ENCODE peak calls at places on chromosomes 16 and 17, in five cellular contexts. L is prostate gland, U is A549, N is stomach, Q is adrenal gland. K is an unnamed sample.

GRCh38 chr17:12020595-12021590 is at the start of gene MAP2K4:
- DNase-seq in L (peak; percentile 91), U (peak; percentile 86), N (peak; percentile 94), Q (peak; percentile 95), K (peak; percentile 86)

GRCh38 chr16:55297910-55298175 is 26.2 kb upstream of the IRX6 start:
- DNase-seq in L (no peak), U (no peak), N (no peak), Q (no peak), K (no peak)

GRCh38 chr16:16120382-16121184 is 102.7 kb downstream of the ABCC6 start:
- DNase-seq in L (no peak), U (no peak), N (peak; percentile 56), Q (peak; percentile 61), K (peak; percentile 66)

GRCh38 chr17:31272236-31272635 is 24.8 kb downstream of the OMG start:
- DNase-seq in L (no peak), U (no peak), N (no peak), Q (no peak), K (no peak)

GRCh38 chr17:5122586-5123342 is 6.9 kb downstream of the USP6 start:
- DNase-seq in L (no peak), U (no peak), N (peak; percentile 24), Q (no peak), K (no peak)

GRCh38 chr16:72937916-72938315 is 110.0 kb downstream of the ZFHX3 start:
- DNase-seq in L (no peak), U (no peak), N (no peak), Q (no peak), K (peak; percentile 75)

GRCh38 chr16:60123387-60124023 is 1389.4 kb upstream of the GOT2 start:
- DNase-seq in L (no peak), U (no peak), N (no peak), Q (no peak), K (no peak)

GRCh38 chr16:15811778-15812750 is 44.8 kb downstream of the MYH11 start:
- DNase-seq in L (peak; percentile 83), U (no peak), N (peak; percentile 44), Q (no peak), K (no peak)

GRCh38 chr17:60391419-60392041 is 403 bp downstream of the USP32 start:
- DNase-seq in L (no peak), U (peak; percentile 85), N (no peak), Q (no peak), K (no peak)

GRCh38 chr16:29023279-29024278 is 38.7 kb downstream of the LAT start:
- DNase-seq in L (no peak), U (no peak), N (no peak), Q (no peak), K (no peak)

GRCh38 chr16:11310997-11311561 is 29.9 kb upstream of the PRM1 start:
- DNase-seq in L (no peak), U (no peak), N (no peak), Q (no peak), K (no peak)

GRCh38 chr17:37488009-37488604 is 1.6 kb upstream of the DUSP14 start:
- DNase-seq in L (peak; percentile 44), U (peak; percentile 97), N (no peak), Q (no peak), K (peak; percentile 34)

GRCh38 chr16:86016201-86016965 is 117.4 kb downstream of the IRF8 start:
- DNase-seq in L (peak; percentile 20), U (peak; percentile 79), N (no peak), Q (peak; percentile 38), K (peak; percentile 29)

GRCh38 chr17:66676421-66676820 is 158.5 kb upstream of the CACNG5 start:
- DNase-seq in L (peak; percentile 89), U (peak; percentile 92), N (peak; percentile 88), Q (no peak), K (peak; percentile 3)

GRCh38 chr16:21097151-21097550 is 53.5 kb downstream of the DNAH3 start:
- DNase-seq in L (no peak), U (no peak), N (no peak), Q (no peak), K (no peak)

GRCh38 chr16:15857779-15858560 is 1.1 kb upstream of the MYH11 start:
- DNase-seq in L (peak; percentile 21), U (peak; percentile 38), N (peak; percentile 27), Q (peak; percentile 23), K (peak; percentile 18)

GRCh38 chr17:66994943-66995535 is 30.5 kb downstream of the CACNG4 start:
- DNase-seq in L (no peak), U (no peak), N (no peak), Q (no peak), K (no peak)

GRCh38 chr16:66731101-66731500 is 20.3 kb downstream of the DYNC1LI2 start:
- DNase-seq in L (no peak), U (no peak), N (no peak), Q (no peak), K (no peak)

GRCh38 chr17:17606416-17607000 is 15.0 kb upstream of the PEMT start:
- DNase-seq in L (no peak), U (no peak), N (no peak), Q (no peak), K (no peak)

GRCh38 chr16:21260870-21261791 is 17.0 kb downstream of the CRYM start:
- DNase-seq in L (no peak), U (peak; percentile 94), N (peak; percentile 60), Q (peak; percentile 65), K (no peak)

GRCh38 chr16:84930298-84931106 is 80.8 kb downstream of the ZDHHC7 start:
- DNase-seq in L (no peak), U (no peak), N (no peak), Q (no peak), K (no peak)

GRCh38 chr17:55811536-55811935 is 60.7 kb downstream of the PCTP start:
- DNase-seq in L (no peak), U (no peak), N (no peak), Q (no peak), K (no peak)

GRCh38 chr16:12903325-12904040 is 2.1 kb downstream of the SHISA9 start:
- DNase-seq in L (no peak), U (no peak), N (no peak), Q (no peak), K (no peak)

GRCh38 chr16:21653571-21653970 is 1.2 kb upstream of the IGSF6 start:
- DNase-seq in L (no peak), U (no peak), N (no peak), Q (no peak), K (no peak)

GRCh38 chr17:48883171-48883570 is 9.4 kb upstream of the ATP5MC1 start:
- DNase-seq in L (no peak), U (no peak), N (no peak), Q (no peak), K (no peak)

GRCh38 chr17:2436516-2436915 is 35.7 kb upstream of the MNT start:
- DNase-seq in L (no peak), U (no peak), N (no peak), Q (no peak), K (no peak)

GRCh38 chr16:66512589-66513404 is 37.1 kb downstream of the TK2 start:
- DNase-seq in L (no peak), U (no peak), N (peak; percentile 21), Q (peak; percentile 50), K (no peak)

GRCh38 chr16:88969361-88969831 is 7.6 kb downstream of the CBFA2T3 start:
- DNase-seq in L (no peak), U (no peak), N (no peak), Q (no peak), K (no peak)

GRCh38 chr17:49851387-49852291 is 3.8 kb upstream of the TAC4 start:
- DNase-seq in L (peak; percentile 69), U (peak; percentile 66), N (peak; percentile 75), Q (peak; percentile 78), K (peak; percentile 77)

GRCh38 chr17:73991260-73991659 is 212.2 kb upstream of the RPL38 start:
- DNase-seq in L (no peak), U (no peak), N (no peak), Q (no peak), K (no peak)

GRCh38 chr16:79982356-79982755 is 381.8 kb upstream of the MAF start:
- DNase-seq in L (no peak), U (no peak), N (no peak), Q (no peak), K (no peak)

GRCh38 chr17:51153210-51154072 is at the start of gene NME1:
- DNase-seq in L (peak; percentile 98), U (peak; percentile 99), N (peak; percentile 97), Q (peak; percentile 99), K (peak; percentile 98)
- TF ChIP-seq POLR2A in L (peak; percentile 20), U (peak; percentile 77), N (no peak), Q (no peak), K (peak; percentile 48)

GRCh38 chr17:35931794-35932419 is 1.3 kb upstream of the RDM1 start:
- DNase-seq in L (no peak), U (no peak), N (no peak), Q (peak; percentile 31), K (no peak)

GRCh38 chr17:35934760-35935159 is 4.2 kb upstream of the RDM1 start:
- DNase-seq in L (no peak), U (no peak), N (no peak), Q (peak; percentile 77), K (no peak)

GRCh38 chr17:35932576-35932975 is 2.0 kb upstream of the RDM1 start:
- DNase-seq in L (no peak), U (no peak), N (no peak), Q (no peak), K (no peak)

GRCh38 chr17:35930211-35931065 is at the start of gene RDM1:
- DNase-seq in L (peak; percentile 7), U (peak; percentile 97), N (peak; percentile 56), Q (peak; percentile 51), K (peak; percentile 64)
- TF ChIP-seq POLR2A in L (no peak), U (peak; percentile 71), N (no peak), Q (no peak), K (no peak)

DNA sequence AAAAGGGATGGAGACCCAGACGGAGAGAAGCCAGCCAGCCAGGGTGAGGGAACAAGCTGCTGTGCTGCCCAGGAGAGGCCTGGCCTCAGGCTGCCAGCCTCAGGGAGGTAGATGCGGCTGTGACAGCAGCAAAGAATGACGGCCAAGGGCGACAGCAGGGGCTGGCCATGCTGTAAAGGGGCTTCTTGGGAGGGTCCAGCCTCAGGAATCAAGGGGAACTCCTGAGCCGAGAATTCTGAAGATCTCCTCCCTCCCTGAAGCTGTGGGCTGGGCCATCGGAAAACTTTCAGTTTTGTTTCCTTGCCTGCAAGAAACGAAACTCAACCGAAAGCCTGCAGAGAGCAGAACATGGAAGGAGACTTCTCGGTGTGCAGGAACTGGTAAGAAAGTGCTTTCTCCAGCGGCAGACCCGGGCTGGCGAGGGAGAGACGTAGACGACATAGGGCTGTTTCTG is at the start of gene XAF1:
- DNase-seq in L (peak; percentile 25), U (no peak), N (peak; percentile 46), Q (peak; percentile 54), K (peak; percentile 34)
- TF ChIP-seq POLR2A in L (no peak), U (no peak), N (no peak), Q (no peak), K (no peak)

DNA sequence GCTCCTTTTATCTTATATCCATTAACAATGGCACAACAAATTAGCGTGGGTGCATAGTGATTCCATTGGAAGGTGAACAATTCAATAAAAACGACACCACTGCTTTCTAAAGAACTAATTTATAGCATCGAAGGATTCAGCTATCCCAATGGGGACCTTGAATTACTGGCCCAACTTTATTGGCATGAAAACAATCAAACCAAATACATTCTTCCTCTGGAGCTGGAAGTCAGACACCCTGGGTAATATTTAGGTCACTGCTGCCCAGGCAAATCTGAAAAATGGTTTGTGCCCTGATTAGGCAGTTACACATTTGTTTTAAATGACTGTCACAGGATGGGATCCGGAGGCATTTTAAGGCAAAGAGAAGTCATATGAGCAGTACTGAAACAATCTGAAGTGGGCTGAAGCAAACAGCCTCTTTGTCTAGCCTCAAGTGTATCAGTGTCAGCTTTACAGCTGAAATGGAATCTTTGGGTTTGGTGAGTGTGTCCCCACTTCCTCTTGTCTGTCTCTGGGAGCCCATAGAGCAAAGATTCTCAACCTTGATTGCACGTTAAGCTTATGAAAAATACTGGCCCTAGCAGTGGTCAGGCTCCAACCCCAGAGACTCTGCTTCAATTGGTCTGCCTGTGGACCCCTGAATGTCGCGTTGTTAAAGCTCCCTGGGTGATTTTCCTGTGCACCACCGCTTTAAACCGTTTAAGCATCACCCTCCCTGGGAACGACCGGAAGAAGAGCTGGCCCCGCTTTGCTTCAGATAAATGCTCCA is 30.3 kb downstream of the CDK5R1 start:
- DNase-seq in L (no peak), U (no peak), N (no peak), Q (no peak), K (no peak)
- TF ChIP-seq POLR2A in L (no peak), U (no peak), N (no peak), Q (no peak), K (no peak)